ENCODE peak calls at places on chromosomes 11 and 22, in seven cellular contexts. A, S, U, M, Z, E and P are unnamed samples.
A peak's percentile ranks its signal among the peaks of the same experiment; 100 is the strongest.

GRCh38 chr22:47486569-47487312 is 724.3 kb downstream of the TBC1D22A start:
- DNase-seq in A (no peak), S (no peak), U (no peak), M (no peak), Z (no peak), E (no peak), P (no peak)

GRCh38 chr11:6812391-6813005 is 13.0 kb upstream of the OR6A2 start:
- DNase-seq in A (peak; percentile 50), S (peak; percentile 34), U (no peak), M (no peak), Z (peak; percentile 38), E (no peak), P (peak; percentile 15)

GRCh38 chr22:46459347-46460065 is 77.9 kb downstream of the CELSR1 start:
- DNase-seq in A (no peak), S (no peak), U (no peak), M (no peak), Z (no peak), E (no peak), P (no peak)

GRCh38 chr11:118102721-118103261 is 16.0 kb upstream of the SMIM35 start:
- DNase-seq in A (no peak), S (no peak), U (no peak), M (no peak), Z (no peak), E (peak; percentile 18), P (no peak)

GRCh38 chr22:37226514-37226913 is 14.2 kb upstream of the SSTR3 start:
- DNase-seq in A (no peak), S (no peak), U (no peak), M (no peak), Z (no peak), E (no peak), P (no peak)

GRCh38 chr22:24284747-24285203 is 14.1 kb downstream of the SPECC1L start:
- DNase-seq in A (no peak), S (peak; percentile 53), U (no peak), M (no peak), Z (no peak), E (no peak), P (peak; percentile 45)

GRCh38 chr22:30290679-30291333 is 1.5 kb upstream of the CASTOR1 start:
- DNase-seq in A (peak; percentile 87), S (peak; percentile 48), U (peak; percentile 64), M (no peak), Z (peak; percentile 75), E (peak; percentile 91), P (peak; percentile 36)

GRCh38 chr11:66338276-66339162 is 2.3 kb upstream of the RIN1 start:
- DNase-seq in A (no peak), S (no peak), U (no peak), M (no peak), Z (no peak), E (peak; percentile 42), P (no peak)

GRCh38 chr11:12185914-12186313 is 75.5 kb downstream of the MICAL2 start:
- DNase-seq in A (peak; percentile 82), S (peak; percentile 87), U (no peak), M (no peak), Z (no peak), E (peak; percentile 78), P (no peak)

GRCh38 chr11:45142241-45142885 is 4.1 kb upstream of the PRDM11 start:
- DNase-seq in A (peak; percentile 25), S (peak; percentile 28), U (no peak), M (no peak), Z (peak; percentile 40), E (peak; percentile 8), P (no peak)

GRCh38 chr22:39748877-39749276 is 144.7 kb downstream of the ENTHD1 start:
- DNase-seq in A (peak; percentile 5), S (peak; percentile 97), U (no peak), M (no peak), Z (peak; percentile 18), E (no peak), P (peak; percentile 48)

GRCh38 chr22:38397189-38398097 is 57.6 kb downstream of the KCNJ4 start:
- DNase-seq in A (peak; percentile 65), S (no peak), U (no peak), M (no peak), Z (peak; percentile 36), E (peak; percentile 83), P (no peak)

GRCh38 chr11:117315285-117316196 is 515 bp downstream of the BACE1 start:
- DNase-seq in A (no peak), S (no peak), U (no peak), M (no peak), Z (no peak), E (no peak), P (no peak)

GRCh38 chr11:104323841-104324240 is 159.9 kb upstream of the PDGFD start:
- DNase-seq in A (no peak), S (no peak), U (no peak), M (no peak), Z (no peak), E (no peak), P (no peak)

GRCh38 chr22:36086629-36087254 is 58.1 kb upstream of the RBFOX2 start:
- DNase-seq in A (no peak), S (no peak), U (no peak), M (no peak), Z (no peak), E (no peak), P (no peak)

GRCh38 chr11:22521226-22521625 is 104.4 kb downstream of the FANCF start:
- DNase-seq in A (peak; percentile 7), S (peak; percentile 48), U (no peak), M (no peak), Z (peak; percentile 60), E (no peak), P (peak; percentile 3)

GRCh38 chr22:23113067-23113846 is 28.5 kb downstream of the RSPH14 start:
- DNase-seq in A (peak; percentile 49), S (peak; percentile 54), U (peak; percentile 88), M (no peak), Z (peak; percentile 67), E (no peak), P (no peak)

GRCh38 chr11:44846852-44847251 is 103.8 kb downstream of the TP53I11 start:
- DNase-seq in A (no peak), S (no peak), U (no peak), M (no peak), Z (no peak), E (no peak), P (no peak)

GRCh38 chr11:34198523-34198922 is 93.1 kb downstream of the NAT10 start:
- DNase-seq in A (no peak), S (peak; percentile 32), U (no peak), M (no peak), Z (no peak), E (no peak), P (no peak)

GRCh38 chr11:64233913-64234839 is at the start of gene VEGFB:
- DNase-seq in A (peak; percentile 70), S (peak; percentile 26), U (no peak), M (no peak), Z (no peak), E (peak; percentile 90), P (no peak)
- TF ChIP-seq CTCF in A (no peak), S (no peak), U (no peak), M (no peak), Z (no peak), E (no peak), P (no peak)

DNA sequence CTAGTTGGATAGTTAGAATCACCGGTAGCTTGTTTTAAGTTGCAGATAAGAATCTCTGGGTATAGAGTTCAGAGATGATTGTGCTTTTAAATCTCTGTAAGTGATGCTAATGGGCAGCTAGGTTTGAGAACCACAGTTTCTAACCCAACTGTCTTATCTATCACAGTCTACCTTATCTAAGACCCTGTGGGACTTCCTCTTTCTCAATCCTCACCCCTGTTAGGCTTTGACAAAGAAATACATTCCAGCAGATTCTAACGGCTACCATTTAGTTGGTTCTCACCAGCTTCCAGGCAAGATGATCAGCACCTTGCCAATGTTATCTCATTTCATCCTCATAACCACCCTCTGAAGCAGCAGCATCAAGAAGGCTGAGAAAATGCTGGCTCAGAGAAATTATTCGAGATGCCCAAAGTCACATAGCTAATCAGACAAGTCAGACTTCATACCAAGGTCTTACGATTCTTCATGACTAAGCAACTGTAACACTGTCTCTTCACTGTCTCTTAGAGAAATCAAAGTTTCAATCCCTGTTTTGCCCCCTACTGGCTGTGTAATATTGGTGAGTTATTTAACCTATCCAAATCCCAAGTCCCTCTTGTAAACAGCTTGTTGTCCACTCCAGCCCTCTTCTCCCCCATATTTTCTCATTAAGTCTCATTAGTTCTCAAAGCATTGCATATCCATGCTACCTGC is 192.4 kb upstream of the API5 start:
- DNase-seq in A (no peak), S (no peak), U (no peak), M (no peak), Z (no peak), E (no peak), P (no peak)
- TF ChIP-seq CTCF in A (no peak), S (no peak), U (no peak), M (no peak), Z (no peak), E (no peak), P (no peak)

GRCh38 chr11:75429902-75430691 is 2.9 kb downstream of the KLHL35 start:
- DNase-seq in A (peak; percentile 72), S (peak; percentile 63), U (peak; percentile 38), M (no peak), Z (peak; percentile 69), E (peak; percentile 90), P (no peak)
- TF ChIP-seq CTCF in A (no peak), S (no peak), U (no peak), M (no peak), Z (no peak), E (no peak), P (no peak)

GRCh38 chr11:120120805-120121335 is 17.0 kb downstream of the TRIM29 start:
- DNase-seq in A (no peak), S (no peak), U (no peak), M (no peak), Z (no peak), E (no peak), P (no peak)
- TF ChIP-seq CTCF in A (no peak), S (no peak), U (no peak), M (no peak), Z (no peak), E (no peak), P (no peak)

DNA sequence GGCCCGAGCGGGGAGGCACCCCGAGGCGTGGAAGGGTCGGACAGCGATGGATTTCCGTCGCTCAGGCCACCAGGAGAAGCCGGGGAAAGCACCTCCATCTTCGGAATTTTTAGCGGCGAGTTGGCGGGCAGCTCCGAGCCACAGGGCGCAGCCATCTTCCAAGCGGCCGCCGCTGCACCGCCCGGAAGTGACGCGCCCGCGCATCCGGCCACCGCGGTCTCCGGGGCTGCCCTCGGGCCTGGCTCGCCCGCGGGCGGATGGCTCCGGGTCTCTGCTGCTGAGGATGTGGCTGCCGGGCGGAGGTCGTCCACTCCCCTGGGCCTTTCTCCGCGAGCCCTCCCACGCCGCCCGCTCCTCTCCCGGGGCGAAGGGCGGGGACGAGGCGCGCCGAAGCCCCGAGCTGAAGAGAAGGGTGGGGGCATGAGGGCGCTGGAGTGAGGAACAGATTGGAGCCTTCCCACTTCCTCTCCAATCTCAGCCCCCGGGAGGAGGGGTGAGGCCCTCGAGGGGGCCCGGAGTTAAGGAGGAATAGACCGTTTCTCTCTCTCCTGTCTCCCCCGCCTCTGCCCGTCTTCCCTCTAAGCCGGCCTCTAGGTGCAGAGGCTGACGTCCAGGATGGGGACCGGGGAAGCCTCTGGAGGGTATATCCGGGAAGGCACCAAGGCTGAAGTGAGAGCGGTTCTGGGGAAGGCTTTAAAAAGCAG is at the start of gene MSANTD2:
- DNase-seq in A (peak; percentile 88), S (peak; percentile 79), U (peak; percentile 81), M (peak; percentile 17), Z (peak; percentile 73), E (peak; percentile 93), P (peak; percentile 40)
- TF ChIP-seq CTCF in A (no peak), S (no peak), U (peak; percentile 25), M (no peak), Z (no peak), E (no peak), P (no peak)